ENCODE peak calls at places on chromosomes 7 and 10, in seven cellular contexts. I is LoVo, Q is MCF 10A, D is lower leg skin, V is head of caudate nucleus, K is NCI-H774, R is A172. Y is an unnamed sample.

GRCh38 chr10:48839809-48840679 is 99.6 kb downstream of the LRRC18 start:
- DNase-seq in I (no peak), K (no peak), D (no peak), R (no peak), V (no peak), Q (no peak), Y (no peak)

GRCh38 chr10:128035557-128035973 is 90.7 kb downstream of the MKI67 start:
- DNase-seq in K (no peak), R (peak), Q (peak), I (no peak), D (peak), V (peak), Y (peak)

GRCh38 chr10:75108684-75109458 is 2.6 kb upstream of the SAMD8 start:
- DNase-seq in K (no peak), Q (no peak), R (no peak), D (no peak), V (no peak), I (peak), Y (no peak)

GRCh38 chr7:36045275-36045674 is 107.8 kb upstream of the EEPD1 start:
- DNase-seq in V (no peak), I (no peak), Q (no peak), D (peak), K (no peak), R (no peak), Y (no peak)

GRCh38 chr10:132117636-132118190 is 52.0 kb downstream of the JAKMIP3 start:
- DNase-seq in R (no peak), K (no peak), Q (no peak), V (no peak), D (no peak), I (no peak), Y (no peak)

GRCh38 chr7:86908948-86909347 is 150.5 kb downstream of the ELAPOR2 start:
- DNase-seq in K (no peak), V (no peak), I (no peak), R (no peak), Q (peak), D (no peak), Y (no peak)

GRCh38 chr10:79927111-79927828 is 21.6 kb downstream of the SFTPD start:
- DNase-seq in V (peak), I (no peak), K (no peak), R (no peak), Q (no peak), D (no peak), Y (no peak)

GRCh38 chr10:22624289-22624738 is 90.1 kb downstream of the PIP4K2A start:
- DNase-seq in Q (peak), D (no peak), V (no peak), R (peak), I (peak), K (no peak), Y (no peak)

GRCh38 chr10:71397340-71398212 is 856 bp downstream of the CDH23 start:
- DNase-seq in I (no peak), V (no peak), D (no peak), Q (no peak), K (no peak), R (no peak), Y (no peak)

GRCh38 chr10:8430321-8430720 is 375.8 kb downstream of the GATA3 start:
- DNase-seq in I (no peak), K (no peak), D (no peak), R (no peak), Q (no peak), V (no peak), Y (no peak)

GRCh38 chr7:116731737-116732335 is 59.8 kb downstream of the MET start:
- DNase-seq in V (no peak), R (no peak), D (no peak), Q (no peak), K (no peak), I (no peak), Y (no peak)

GRCh38 chr10:11869211-11869610 is 46.1 kb downstream of the PROSER2 start:
- DNase-seq in K (no peak), V (no peak), Q (no peak), I (no peak), D (no peak), R (no peak), Y (no peak)

GRCh38 chr10:8444630-8445029 is 390.1 kb downstream of the GATA3 start:
- DNase-seq in I (no peak), R (no peak), K (no peak), D (no peak), V (peak), Q (no peak), Y (no peak)

GRCh38 chr10:71666607-71667373 is 52.8 kb downstream of the C10orf105 start:
- DNase-seq in R (no peak), Q (no peak), V (peak), I (no peak), K (no peak), D (no peak), Y (no peak)

GRCh38 chr10:3574451-3574850 is 210.6 kb downstream of the KLF6 start:
- DNase-seq in R (no peak), Q (no peak), V (no peak), I (no peak), D (no peak), K (no peak), Y (no peak)